ENCODE peak calls at places on chromosomes 7 and 10, in four cellular contexts. One of them, this sample, is unnamed.

GRCh38 chr10:119680668-119681070 is 29.5 kb downstream of the BAG3 start:
- DNase-seq in spleen: no peak
- DNase-seq in tibial artery: no peak
- DNase-seq in transverse colon: no peak
- DNase-seq in this sample: peak

GRCh38 chr10:108583827-108584226 is 1339.5 kb downstream of the XPNPEP1 start:
- DNase-seq in tibial artery: no peak
- DNase-seq in spleen: no peak
- DNase-seq in transverse colon: no peak
- DNase-seq in this sample: no peak

GRCh38 chr7:11231190-11231589 is 257.5 kb downstream of the PHF14 start:
- DNase-seq in tibial artery: no peak
- DNase-seq in transverse colon: no peak
- DNase-seq in spleen: no peak
- DNase-seq in this sample: no peak

GRCh38 chr7:3244241-3244814 is 56.7 kb upstream of the SDK1 start:
- DNase-seq in transverse colon: no peak
- DNase-seq in tibial artery: no peak
- DNase-seq in spleen: no peak
- DNase-seq in this sample: peak

GRCh38 chr10:34814228-34815173 is 595 bp downstream of the PARD3 start:
- DNase-seq in spleen: peak
- DNase-seq in tibial artery: no peak
- DNase-seq in transverse colon: peak
- DNase-seq in this sample: peak

GRCh38 chr7:35251606-35252310 is 2.1 kb downstream of the TBX20 start:
- DNase-seq in tibial artery: no peak
- DNase-seq in spleen: no peak
- DNase-seq in transverse colon: no peak
- DNase-seq in this sample: no peak

GRCh38 chr7:78165454-78165853 is 366.9 kb downstream of the PHTF2 start:
- DNase-seq in tibial artery: no peak
- DNase-seq in spleen: no peak
- DNase-seq in transverse colon: no peak
- DNase-seq in this sample: no peak

GRCh38 chr7:138064856-138065357 is 11.4 kb upstream of the AKR1D1 start:
- DNase-seq in transverse colon: no peak
- DNase-seq in tibial artery: no peak
- DNase-seq in spleen: no peak
- DNase-seq in this sample: no peak

GRCh38 chr7:3861941-3862340 is 560.9 kb downstream of the SDK1 start:
- DNase-seq in spleen: no peak
- DNase-seq in tibial artery: peak
- DNase-seq in transverse colon: no peak
- DNase-seq in this sample: peak

GRCh38 chr7:159060440-159060839 is 84.2 kb downstream of the VIPR2 start:
- DNase-seq in transverse colon: no peak
- DNase-seq in tibial artery: no peak
- DNase-seq in spleen: no peak
- DNase-seq in this sample: no peak

GRCh38 chr7:92461027-92462003 is 14.0 kb downstream of the GATAD1 start:
- DNase-seq in tibial artery: no peak
- DNase-seq in spleen: no peak
- DNase-seq in transverse colon: peak
- DNase-seq in this sample: peak

GRCh38 chr10:133128126-133129081 is 31.6 kb upstream of the KNDC1 start:
- DNase-seq in transverse colon: peak
- DNase-seq in spleen: peak
- DNase-seq in tibial artery: no peak
- DNase-seq in this sample: no peak

GRCh38 chr10:86439544-86439943 is 72.9 kb upstream of the GRID1 start:
- DNase-seq in tibial artery: peak
- DNase-seq in spleen: no peak
- DNase-seq in transverse colon: peak
- DNase-seq in this sample: no peak

GRCh38 chr7:138975343-138976104 is 5.7 kb downstream of the KIAA1549 start:
- DNase-seq in transverse colon: no peak
- DNase-seq in spleen: no peak
- DNase-seq in tibial artery: no peak
- DNase-seq in this sample: no peak

GRCh38 chr7:6167004-6167551 is 105.3 kb downstream of the CYTH3 start:
- DNase-seq in transverse colon: no peak
- DNase-seq in tibial artery: no peak
- DNase-seq in spleen: no peak
- DNase-seq in this sample: no peak

GRCh38 chr7:20779041-20779440 is 7.6 kb downstream of the SP8 start:
- DNase-seq in tibial artery: no peak
- DNase-seq in transverse colon: no peak
- DNase-seq in spleen: no peak
- DNase-seq in this sample: no peak

DNA sequence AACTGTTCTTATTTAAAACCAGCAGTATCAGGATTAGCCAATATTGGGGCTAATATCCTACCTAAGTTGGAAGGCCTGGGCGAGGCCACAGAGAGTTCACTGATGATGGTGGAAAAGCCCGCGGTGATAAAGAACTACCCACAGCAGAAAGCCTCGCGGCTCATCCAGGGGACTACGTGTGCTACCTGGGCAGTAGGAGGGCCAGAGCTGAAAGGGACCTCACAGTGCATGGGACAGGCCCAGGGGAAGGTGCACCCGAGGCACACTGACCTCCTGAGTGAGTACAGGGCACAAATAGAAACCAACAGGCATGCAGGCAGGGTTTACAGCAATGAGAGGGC is 1.4 kb downstream of the WDR86 start:
- DNase-seq in spleen: no peak
- DNase-seq in tibial artery: no peak
- DNase-seq in transverse colon: no peak
- DNase-seq in this sample: no peak
- H3K27ac ChIP-seq in spleen: peak
- H3K27ac ChIP-seq in tibial artery: no peak
- H3K27ac ChIP-seq in transverse colon: peak
- H3K27ac ChIP-seq in this sample: no peak

DNA sequence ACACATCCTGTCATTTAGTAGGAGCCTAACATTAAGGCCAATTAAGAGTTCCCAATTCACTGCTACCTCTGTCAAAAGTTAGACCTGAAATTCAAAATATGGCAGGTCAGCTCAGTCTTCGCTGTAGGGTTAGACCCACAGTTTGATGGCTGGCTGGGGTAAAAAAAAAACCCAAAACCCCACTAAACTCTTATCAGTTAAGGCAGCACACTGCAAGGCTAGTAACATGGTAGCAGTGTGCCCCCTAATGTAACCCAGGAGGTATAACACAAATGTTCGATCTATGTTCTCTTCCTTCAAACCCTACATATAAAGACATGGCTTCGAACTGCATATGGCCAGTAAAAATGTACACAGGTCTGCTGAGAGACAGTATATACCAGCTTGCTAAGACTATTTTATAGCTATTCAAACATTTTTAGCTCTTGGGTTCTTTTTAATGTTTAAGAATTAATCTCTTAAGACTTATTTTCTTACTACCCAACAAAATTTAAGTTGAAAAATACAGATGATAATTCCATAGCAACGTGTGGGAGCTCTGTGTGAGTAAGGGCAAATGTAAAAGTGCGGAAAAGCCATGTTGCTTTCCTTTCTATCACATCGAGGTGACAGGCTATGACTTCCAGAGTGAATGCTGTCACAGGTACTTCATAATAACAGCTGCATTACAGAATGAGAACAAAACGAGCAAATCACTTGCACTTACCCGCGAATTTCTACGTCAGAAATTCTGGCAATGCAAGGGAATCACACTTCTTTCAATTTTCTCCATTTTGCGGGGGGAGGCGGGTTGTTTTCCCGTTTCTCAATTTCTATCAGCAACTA is 168.4 kb upstream of the IMMP2L start:
- DNase-seq in spleen: no peak
- DNase-seq in transverse colon: no peak
- DNase-seq in tibial artery: no peak
- DNase-seq in this sample: no peak
- TF ChIP-seq CTCF in spleen: peak
- TF ChIP-seq CTCF in transverse colon: peak
- TF ChIP-seq CTCF in tibial artery: no peak
- TF ChIP-seq CTCF in this sample: no peak

GRCh38 chr7:55074008-55074499 is 55.2 kb downstream of the EGFR start:
- DNase-seq in tibial artery: no peak
- DNase-seq in spleen: no peak
- DNase-seq in transverse colon: peak
- DNase-seq in this sample: peak

GRCh38 chr7:55071411-55072188 is 52.8 kb downstream of the EGFR start:
- DNase-seq in transverse colon: no peak
- DNase-seq in spleen: no peak
- DNase-seq in tibial artery: no peak
- DNase-seq in this sample: no peak

GRCh38 chr7:55070839-55071238 is 52.0 kb downstream of the EGFR start:
- DNase-seq in spleen: no peak
- DNase-seq in tibial artery: no peak
- DNase-seq in transverse colon: no peak
- DNase-seq in this sample: no peak

GRCh38 chr7:55073051-55073511 is 54.3 kb downstream of the EGFR start:
- DNase-seq in transverse colon: no peak
- DNase-seq in tibial artery: no peak
- DNase-seq in spleen: no peak
- DNase-seq in this sample: no peak

GRCh38 chr7:55072251-55072650 is 53.4 kb downstream of the EGFR start:
- DNase-seq in tibial artery: no peak
- DNase-seq in transverse colon: no peak
- DNase-seq in spleen: no peak
- DNase-seq in this sample: no peak
- H3K27ac ChIP-seq in tibial artery: no peak
- H3K27ac ChIP-seq in transverse colon: peak
- H3K27ac ChIP-seq in spleen: no peak
- H3K27ac ChIP-seq in this sample: peak

GRCh38 chr7:135799881-135800280 is 51.3 kb upstream of the FAM180A start:
- DNase-seq in tibial artery: no peak
- DNase-seq in spleen: no peak
- DNase-seq in transverse colon: no peak
- DNase-seq in this sample: no peak
- TF ChIP-seq CTCF in tibial artery: no peak
- TF ChIP-seq CTCF in spleen: no peak
- TF ChIP-seq CTCF in transverse colon: no peak
- TF ChIP-seq CTCF in this sample: no peak

DNA sequence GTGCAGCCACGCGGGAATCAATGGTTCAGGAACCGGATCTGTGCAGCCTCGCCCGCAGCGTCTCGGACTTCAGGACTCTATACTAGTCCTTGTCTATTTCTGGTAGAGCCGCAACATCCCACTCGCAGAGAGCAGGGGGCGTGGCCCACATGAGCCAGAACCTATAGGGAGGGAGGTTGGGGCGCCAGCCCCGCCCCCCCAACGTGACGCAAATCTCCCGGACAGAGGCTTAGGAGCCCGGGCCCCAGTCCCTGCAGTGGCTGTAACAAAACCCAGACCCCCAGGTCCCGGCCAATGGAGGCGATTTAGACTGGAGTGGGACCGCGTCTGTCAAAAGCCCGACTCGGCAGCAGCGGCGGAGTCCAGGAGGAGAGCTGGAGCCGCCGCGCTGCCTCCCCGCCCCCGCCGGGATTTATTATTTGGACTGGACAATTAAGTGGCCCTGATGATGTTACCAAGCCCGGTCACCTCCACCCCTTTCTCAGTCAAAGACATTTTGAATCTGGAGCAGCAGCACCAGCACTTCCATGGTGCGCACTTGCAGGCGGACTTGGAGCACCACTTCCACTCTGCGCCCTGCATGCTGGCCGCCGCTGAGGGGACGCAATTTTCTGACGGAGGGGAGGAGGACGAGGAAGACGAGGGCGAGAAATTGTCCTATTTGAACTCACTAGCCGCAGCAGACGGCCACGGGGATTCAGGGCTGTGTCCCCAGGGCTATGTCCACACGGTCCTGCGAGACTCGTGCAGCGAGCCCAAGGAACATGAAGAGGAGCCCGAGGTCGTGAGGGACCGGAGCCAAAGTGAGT is at the start of gene NKX2-3:
- DNase-seq in transverse colon: peak
- DNase-seq in tibial artery: peak
- DNase-seq in spleen: peak
- DNase-seq in this sample: peak
- H3K27ac ChIP-seq in transverse colon: peak
- H3K27ac ChIP-seq in tibial artery: no peak
- H3K27ac ChIP-seq in spleen: peak
- H3K27ac ChIP-seq in this sample: no peak

This sample was measured in RWPE1.